ENCODE peak calls at places on chromosomes 7 and 10, in six cellular contexts. One of them, this sample, is unnamed.

GRCh38 chr7:138755331-138755747 is 42.5 kb upstream of the TMEM213 start:
- DNase-seq in OCI-LY7: no peak
- DNase-seq in neural progenitor cell: peak; percentile 48
- DNase-seq in transverse colon: no peak
- DNase-seq in mucosa of descending colon: no peak
- DNase-seq in choroid plexus epithelial cell: peak; percentile 23
- DNase-seq in this sample: no peak

GRCh38 chr10:8576281-8576680 is 521.8 kb downstream of the GATA3 start:
- DNase-seq in mucosa of descending colon: no peak
- DNase-seq in neural progenitor cell: no peak
- DNase-seq in transverse colon: no peak
- DNase-seq in choroid plexus epithelial cell: no peak
- DNase-seq in OCI-LY7: no peak
- DNase-seq in this sample: no peak

GRCh38 chr7:29005829-29006228 is 47.7 kb upstream of the TRIL start:
- DNase-seq in mucosa of descending colon: no peak
- DNase-seq in OCI-LY7: no peak
- DNase-seq in choroid plexus epithelial cell: peak; percentile 61
- DNase-seq in neural progenitor cell: no peak
- DNase-seq in transverse colon: no peak
- DNase-seq in this sample: no peak

GRCh38 chr7:45117582-45117981 is 6.1 kb upstream of the TBRG4 start:
- DNase-seq in choroid plexus epithelial cell: no peak
- DNase-seq in mucosa of descending colon: no peak
- DNase-seq in neural progenitor cell: no peak
- DNase-seq in OCI-LY7: no peak
- DNase-seq in transverse colon: no peak
- DNase-seq in this sample: no peak

GRCh38 chr7:55469721-55470120 is 102.6 kb downstream of the VOPP1 start:
- DNase-seq in OCI-LY7: no peak
- DNase-seq in choroid plexus epithelial cell: no peak
- DNase-seq in transverse colon: no peak
- DNase-seq in neural progenitor cell: no peak
- DNase-seq in mucosa of descending colon: no peak
- DNase-seq in this sample: no peak

GRCh38 chr10:4061441-4061951 is 276.5 kb upstream of the KLF6 start:
- DNase-seq in neural progenitor cell: no peak
- DNase-seq in mucosa of descending colon: peak; percentile 81
- DNase-seq in OCI-LY7: no peak
- DNase-seq in transverse colon: peak; percentile 80
- DNase-seq in choroid plexus epithelial cell: peak; percentile 36
- DNase-seq in this sample: no peak

GRCh38 chr10:86942441-86943315 is 14.7 kb downstream of the MMRN2 start:
- DNase-seq in neural progenitor cell: no peak
- DNase-seq in choroid plexus epithelial cell: no peak
- DNase-seq in OCI-LY7: no peak
- DNase-seq in transverse colon: no peak
- DNase-seq in mucosa of descending colon: no peak
- DNase-seq in this sample: no peak

GRCh38 chr7:127766831-127767489 is 115.0 kb downstream of the SND1 start:
- DNase-seq in neural progenitor cell: no peak
- DNase-seq in OCI-LY7: no peak
- DNase-seq in transverse colon: no peak
- DNase-seq in mucosa of descending colon: no peak
- DNase-seq in choroid plexus epithelial cell: no peak
- DNase-seq in this sample: no peak

GRCh38 chr7:117871778-117872538 is 1.3 kb downstream of the CTTNBP2 start:
- DNase-seq in mucosa of descending colon: peak; percentile 15
- DNase-seq in neural progenitor cell: peak; percentile 74
- DNase-seq in OCI-LY7: no peak
- DNase-seq in transverse colon: no peak
- DNase-seq in choroid plexus epithelial cell: peak; percentile 5
- DNase-seq in this sample: no peak

GRCh38 chr10:68832596-68832995 is 5.3 kb downstream of the STOX1 start:
- DNase-seq in transverse colon: no peak
- DNase-seq in neural progenitor cell: no peak
- DNase-seq in choroid plexus epithelial cell: no peak
- DNase-seq in mucosa of descending colon: no peak
- DNase-seq in OCI-LY7: no peak
- DNase-seq in this sample: no peak

GRCh38 chr10:89466599-89467035 is 52.2 kb downstream of the IFIT5 start:
- DNase-seq in neural progenitor cell: peak; percentile 31
- DNase-seq in mucosa of descending colon: no peak
- DNase-seq in transverse colon: no peak
- DNase-seq in OCI-LY7: peak; percentile 13
- DNase-seq in choroid plexus epithelial cell: peak; percentile 82
- DNase-seq in this sample: peak; percentile 4

GRCh38 chr10:14040787-14041631 is 289.7 kb downstream of the FRMD4A start:
- DNase-seq in OCI-LY7: no peak
- DNase-seq in transverse colon: no peak
- DNase-seq in neural progenitor cell: no peak
- DNase-seq in mucosa of descending colon: no peak
- DNase-seq in choroid plexus epithelial cell: peak; percentile 18
- DNase-seq in this sample: no peak

GRCh38 chr7:18508441-18509427 is 13.2 kb downstream of the HDAC9 start:
- DNase-seq in neural progenitor cell: peak; percentile 21
- DNase-seq in transverse colon: no peak
- DNase-seq in mucosa of descending colon: peak; percentile 27
- DNase-seq in choroid plexus epithelial cell: peak; percentile 97
- DNase-seq in OCI-LY7: no peak
- DNase-seq in this sample: no peak

GRCh38 chr7:68434857-68435256 is 1163.4 kb upstream of the AUTS2 start:
- DNase-seq in transverse colon: no peak
- DNase-seq in OCI-LY7: no peak
- DNase-seq in neural progenitor cell: peak; percentile 20
- DNase-seq in mucosa of descending colon: no peak
- DNase-seq in choroid plexus epithelial cell: no peak
- DNase-seq in this sample: no peak

GRCh38 chr7:85512802-85513201 is 325.9 kb upstream of the SEMA3D start:
- DNase-seq in choroid plexus epithelial cell: no peak
- DNase-seq in neural progenitor cell: no peak
- DNase-seq in mucosa of descending colon: no peak
- DNase-seq in OCI-LY7: no peak
- DNase-seq in transverse colon: no peak
- DNase-seq in this sample: no peak

GRCh38 chr7:143892527-143893300 is 9.3 kb downstream of the TCAF1 start:
- DNase-seq in choroid plexus epithelial cell: peak; percentile 72
- DNase-seq in mucosa of descending colon: no peak
- DNase-seq in transverse colon: no peak
- DNase-seq in OCI-LY7: peak; percentile 43
- DNase-seq in neural progenitor cell: peak; percentile 66
- DNase-seq in this sample: no peak

GRCh38 chr10:114899982-114900381 is 38.0 kb upstream of the TRUB1 start:
- DNase-seq in transverse colon: no peak
- DNase-seq in choroid plexus epithelial cell: no peak
- DNase-seq in neural progenitor cell: no peak
- DNase-seq in OCI-LY7: no peak
- DNase-seq in mucosa of descending colon: no peak
- DNase-seq in this sample: no peak

DNA sequence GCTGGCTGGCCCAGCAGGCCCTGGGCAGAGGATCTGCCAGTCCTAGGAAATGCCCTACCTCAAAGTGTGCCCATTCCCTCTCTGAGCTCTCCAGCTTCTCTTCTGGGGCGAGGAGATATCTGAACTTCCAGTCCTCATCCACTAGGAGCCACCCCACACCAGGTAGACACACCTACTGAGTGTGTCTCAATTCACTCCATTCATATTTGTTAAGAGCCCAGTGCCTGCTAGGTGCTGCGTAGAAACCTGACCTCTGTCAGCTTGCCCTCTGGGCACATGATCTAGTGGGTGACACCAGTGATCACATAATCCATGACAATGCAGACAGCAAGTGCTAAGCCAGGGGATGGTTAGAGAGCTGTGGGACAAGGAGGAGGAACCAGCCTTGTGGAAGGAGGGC is 81.5 kb downstream of the COL13A1 start:
- DNase-seq in choroid plexus epithelial cell: peak; percentile 17
- DNase-seq in mucosa of descending colon: peak; percentile 56
- DNase-seq in neural progenitor cell: no peak
- DNase-seq in transverse colon: peak; percentile 46
- DNase-seq in OCI-LY7: peak; percentile 26
- DNase-seq in this sample: no peak
- TF ChIP-seq CTCF in choroid plexus epithelial cell: no peak
- TF ChIP-seq CTCF in mucosa of descending colon: peak; percentile 28
- TF ChIP-seq CTCF in neural progenitor cell: peak; percentile 25
- TF ChIP-seq CTCF in transverse colon: peak; percentile 50
- TF ChIP-seq CTCF in OCI-LY7: peak; percentile 57
- TF ChIP-seq CTCF in this sample: peak; percentile 26

GRCh38 chr10:30436688-30437038 is 2.7 kb downstream of the MAP3K8 start:
- DNase-seq in mucosa of descending colon: no peak
- DNase-seq in transverse colon: no peak
- DNase-seq in neural progenitor cell: no peak
- DNase-seq in choroid plexus epithelial cell: peak; percentile 31
- DNase-seq in OCI-LY7: no peak
- DNase-seq in this sample: no peak

GRCh38 chr10:30437039-30437781 is 3.2 kb downstream of the MAP3K8 start:
- DNase-seq in OCI-LY7: peak; percentile 77
- DNase-seq in mucosa of descending colon: no peak
- DNase-seq in transverse colon: no peak
- DNase-seq in neural progenitor cell: no peak
- DNase-seq in choroid plexus epithelial cell: peak; percentile 73
- DNase-seq in this sample: no peak

GRCh38 chr10:30439931-30440330 is 5.9 kb downstream of the MAP3K8 start:
- DNase-seq in OCI-LY7: no peak
- DNase-seq in mucosa of descending colon: no peak
- DNase-seq in choroid plexus epithelial cell: no peak
- DNase-seq in neural progenitor cell: no peak
- DNase-seq in transverse colon: no peak
- DNase-seq in this sample: no peak

GRCh38 chr10:30436200-30436599 is 2.2 kb downstream of the MAP3K8 start:
- DNase-seq in mucosa of descending colon: peak; percentile 42
- DNase-seq in choroid plexus epithelial cell: peak; percentile 74
- DNase-seq in neural progenitor cell: peak; percentile 74
- DNase-seq in transverse colon: peak; percentile 45
- DNase-seq in OCI-LY7: no peak
- DNase-seq in this sample: no peak

GRCh38 chr10:30438016-30438850 is 4.2 kb downstream of the MAP3K8 start:
- DNase-seq in transverse colon: no peak
- DNase-seq in choroid plexus epithelial cell: peak; percentile 54
- DNase-seq in OCI-LY7: no peak
- DNase-seq in mucosa of descending colon: no peak
- DNase-seq in neural progenitor cell: no peak
- DNase-seq in this sample: no peak
- H3K4me3 ChIP-seq in transverse colon: peak overlapping the region; percentile 11
- H3K4me3 ChIP-seq in choroid plexus epithelial cell: peak overlapping the region; percentile 95
- H3K4me3 ChIP-seq in OCI-LY7: peak overlapping the region; percentile 94
- H3K4me3 ChIP-seq in mucosa of descending colon: no peak overlapping the region
- H3K4me3 ChIP-seq in neural progenitor cell: no peak overlapping the region
- H3K4me3 ChIP-seq in this sample: peak overlapping the region; percentile 53

DNA sequence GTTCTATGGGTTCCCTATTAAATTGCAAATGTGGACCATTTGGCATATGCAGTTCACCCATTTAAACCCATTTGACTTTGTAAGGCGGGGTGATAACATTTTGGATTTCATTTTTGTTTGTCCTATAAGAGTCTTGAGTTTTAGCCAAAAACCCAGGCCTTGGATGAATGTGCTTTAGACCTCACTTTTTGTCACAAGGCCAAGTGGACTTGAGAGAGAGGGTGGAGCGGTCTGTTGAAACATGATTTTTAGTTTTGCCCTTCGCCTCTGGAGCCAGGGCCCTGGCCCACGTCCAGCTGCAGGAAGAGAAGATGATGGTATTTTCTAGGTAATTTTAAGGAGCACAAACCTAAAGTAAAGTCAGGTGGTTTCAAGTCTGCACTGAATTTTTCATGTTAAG is 260.1 kb downstream of the SLC25A13 start:
- DNase-seq in OCI-LY7: no peak
- DNase-seq in transverse colon: no peak
- DNase-seq in neural progenitor cell: no peak
- DNase-seq in choroid plexus epithelial cell: peak; percentile 7
- DNase-seq in mucosa of descending colon: no peak
- DNase-seq in this sample: no peak
- TF ChIP-seq CTCF in OCI-LY7: no peak
- TF ChIP-seq CTCF in transverse colon: no peak
- TF ChIP-seq CTCF in neural progenitor cell: no peak
- TF ChIP-seq CTCF in choroid plexus epithelial cell: no peak
- TF ChIP-seq CTCF in mucosa of descending colon: no peak
- TF ChIP-seq CTCF in this sample: no peak

DNA sequence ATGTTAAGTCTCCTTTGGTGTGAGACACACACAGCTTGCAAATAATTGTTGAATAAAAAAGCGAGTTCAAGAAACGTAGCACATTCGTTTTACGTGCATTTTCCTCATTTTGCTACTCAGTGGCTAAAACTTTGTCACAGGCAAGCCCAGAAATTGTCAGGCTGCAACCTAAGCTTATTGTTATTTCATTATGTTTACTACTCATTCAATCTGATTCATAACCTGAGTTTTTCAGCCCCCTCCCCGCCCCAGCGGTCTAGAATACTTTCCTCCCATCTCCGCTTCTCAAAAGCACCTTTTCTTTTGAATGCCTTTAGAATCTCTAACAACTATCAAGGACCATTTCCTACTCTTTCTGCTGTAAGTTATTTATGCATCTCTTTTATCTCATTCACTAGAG is 1.1 kb downstream of the FAM133B start:
- DNase-seq in OCI-LY7: no peak
- DNase-seq in choroid plexus epithelial cell: no peak
- DNase-seq in transverse colon: no peak
- DNase-seq in mucosa of descending colon: no peak
- DNase-seq in neural progenitor cell: no peak
- DNase-seq in this sample: no peak
- H3K4me3 ChIP-seq in OCI-LY7: peak overlapping the region; percentile 89
- H3K4me3 ChIP-seq in choroid plexus epithelial cell: peak overlapping the region; percentile 83
- H3K4me3 ChIP-seq in transverse colon: peak overlapping the region; percentile 78
- H3K4me3 ChIP-seq in mucosa of descending colon: no peak overlapping the region
- H3K4me3 ChIP-seq in neural progenitor cell: peak overlapping the region; percentile 91
- H3K4me3 ChIP-seq in this sample: peak overlapping the region; percentile 54

GRCh38 chr10:110388682-110389052 is 83.9 kb upstream of the SMNDC1 start:
- DNase-seq in OCI-LY7: no peak
- DNase-seq in transverse colon: no peak
- DNase-seq in choroid plexus epithelial cell: no peak
- DNase-seq in neural progenitor cell: peak; percentile 28
- DNase-seq in mucosa of descending colon: no peak
- DNase-seq in this sample: no peak
- TF ChIP-seq CTCF in OCI-LY7: no peak
- TF ChIP-seq CTCF in transverse colon: no peak
- TF ChIP-seq CTCF in choroid plexus epithelial cell: peak; percentile 3
- TF ChIP-seq CTCF in neural progenitor cell: peak; percentile 19
- TF ChIP-seq CTCF in mucosa of descending colon: no peak
- TF ChIP-seq CTCF in this sample: no peak

This sample was measured in GM12864.